ENCODE peak calls at places on chromosomes 12 and 14, in nine cellular contexts. One of them, this sample, is unnamed.

GRCh38 chr14:65704850-65705249 is 292.3 kb downstream of the FUT8 start:
- DNase-seq in stimulated activated CD4-positive, alpha-beta T cell treated with anti-CD3 and anti-CD28 coated beads, Interleukin-15, amount 100 ng/mL, for 1 hour: no peak
- DNase-seq in CD8-positive, alpha-beta memory T cell: no peak
- DNase-seq in kidney tubule cell: peak; percentile 4
- DNase-seq in AML-193: no peak
- DNase-seq in NCI-H524 treated with DMSO at 0.1 percent for 48 hours: no peak
- DNase-seq in choroid plexus epithelial cell: peak; percentile 47
- DNase-seq in tibial artery: no peak
- DNase-seq in astrocyte: peak; percentile 65
- DNase-seq in this sample: no peak

GRCh38 chr12:104215638-104216297 is at the start of gene TXNRD1:
- DNase-seq in stimulated activated CD4-positive, alpha-beta T cell treated with anti-CD3 and anti-CD28 coated beads, Interleukin-15, amount 100 ng/mL, for 1 hour: peak; percentile 81
- DNase-seq in CD8-positive, alpha-beta memory T cell: peak; percentile 79
- DNase-seq in kidney tubule cell: peak; percentile 89
- DNase-seq in AML-193: peak; percentile 54
- DNase-seq in NCI-H524 treated with DMSO at 0.1 percent for 48 hours: no peak
- DNase-seq in choroid plexus epithelial cell: peak; percentile 81
- DNase-seq in tibial artery: peak; percentile 90
- DNase-seq in astrocyte: peak; percentile 63
- DNase-seq in this sample: peak; percentile 83

GRCh38 chr14:105060751-105061427 is 4.3 kb downstream of the GPR132 start:
- DNase-seq in stimulated activated CD4-positive, alpha-beta T cell treated with anti-CD3 and anti-CD28 coated beads, Interleukin-15, amount 100 ng/mL, for 1 hour: no peak
- DNase-seq in CD8-positive, alpha-beta memory T cell: peak; percentile 62
- DNase-seq in kidney tubule cell: no peak
- DNase-seq in AML-193: peak; percentile 60
- DNase-seq in NCI-H524 treated with DMSO at 0.1 percent for 48 hours: no peak
- DNase-seq in choroid plexus epithelial cell: no peak
- DNase-seq in tibial artery: no peak
- DNase-seq in astrocyte: no peak
- DNase-seq in this sample: no peak

GRCh38 chr14:64800000-64800399 is 79.7 kb downstream of the SPTB start:
- DNase-seq in stimulated activated CD4-positive, alpha-beta T cell treated with anti-CD3 and anti-CD28 coated beads, Interleukin-15, amount 100 ng/mL, for 1 hour: no peak
- DNase-seq in CD8-positive, alpha-beta memory T cell: no peak
- DNase-seq in kidney tubule cell: peak; percentile 48
- DNase-seq in AML-193: peak; percentile 25
- DNase-seq in NCI-H524 treated with DMSO at 0.1 percent for 48 hours: no peak
- DNase-seq in choroid plexus epithelial cell: peak; percentile 54
- DNase-seq in tibial artery: no peak
- DNase-seq in astrocyte: no peak
- DNase-seq in this sample: no peak

GRCh38 chr14:55102141-55102547 is 26.9 kb upstream of the LGALS3 start:
- DNase-seq in stimulated activated CD4-positive, alpha-beta T cell treated with anti-CD3 and anti-CD28 coated beads, Interleukin-15, amount 100 ng/mL, for 1 hour: no peak
- DNase-seq in CD8-positive, alpha-beta memory T cell: peak; percentile 19
- DNase-seq in kidney tubule cell: peak; percentile 84
- DNase-seq in AML-193: no peak
- DNase-seq in NCI-H524 treated with DMSO at 0.1 percent for 48 hours: no peak
- DNase-seq in choroid plexus epithelial cell: peak; percentile 99
- DNase-seq in tibial artery: peak; percentile 93
- DNase-seq in astrocyte: peak; percentile 98
- DNase-seq in this sample: peak; percentile 52

GRCh38 chr14:93010543-93011541 is 87.9 kb downstream of the CHGA start:
- DNase-seq in stimulated activated CD4-positive, alpha-beta T cell treated with anti-CD3 and anti-CD28 coated beads, Interleukin-15, amount 100 ng/mL, for 1 hour: no peak
- DNase-seq in CD8-positive, alpha-beta memory T cell: no peak
- DNase-seq in kidney tubule cell: peak; percentile 52
- DNase-seq in AML-193: no peak
- DNase-seq in NCI-H524 treated with DMSO at 0.1 percent for 48 hours: peak; percentile 40
- DNase-seq in choroid plexus epithelial cell: no peak
- DNase-seq in tibial artery: no peak
- DNase-seq in astrocyte: no peak
- DNase-seq in this sample: no peak

GRCh38 chr14:41609704-41610183 is 3.1 kb downstream of the LRFN5 start:
- DNase-seq in stimulated activated CD4-positive, alpha-beta T cell treated with anti-CD3 and anti-CD28 coated beads, Interleukin-15, amount 100 ng/mL, for 1 hour: no peak
- DNase-seq in CD8-positive, alpha-beta memory T cell: no peak
- DNase-seq in kidney tubule cell: peak; percentile 20
- DNase-seq in AML-193: no peak
- DNase-seq in NCI-H524 treated with DMSO at 0.1 percent for 48 hours: peak; percentile 90
- DNase-seq in choroid plexus epithelial cell: peak; percentile 59
- DNase-seq in tibial artery: no peak
- DNase-seq in astrocyte: peak; percentile 18
- DNase-seq in this sample: peak; percentile 46

GRCh38 chr14:85471744-85472143 is 58.2 kb upstream of the FLRT2 start:
- DNase-seq in stimulated activated CD4-positive, alpha-beta T cell treated with anti-CD3 and anti-CD28 coated beads, Interleukin-15, amount 100 ng/mL, for 1 hour: no peak
- DNase-seq in CD8-positive, alpha-beta memory T cell: no peak
- DNase-seq in kidney tubule cell: peak; percentile 93
- DNase-seq in AML-193: no peak
- DNase-seq in NCI-H524 treated with DMSO at 0.1 percent for 48 hours: no peak
- DNase-seq in choroid plexus epithelial cell: peak; percentile 98
- DNase-seq in tibial artery: no peak
- DNase-seq in astrocyte: peak; percentile 98
- DNase-seq in this sample: no peak

GRCh38 chr14:20435454-20436362 is at the start of gene KLHL33:
- DNase-seq in stimulated activated CD4-positive, alpha-beta T cell treated with anti-CD3 and anti-CD28 coated beads, Interleukin-15, amount 100 ng/mL, for 1 hour: no peak
- DNase-seq in CD8-positive, alpha-beta memory T cell: no peak
- DNase-seq in kidney tubule cell: no peak
- DNase-seq in AML-193: no peak
- DNase-seq in NCI-H524 treated with DMSO at 0.1 percent for 48 hours: peak; percentile 14
- DNase-seq in choroid plexus epithelial cell: peak; percentile 17
- DNase-seq in tibial artery: no peak
- DNase-seq in astrocyte: no peak
- DNase-seq in this sample: no peak

GRCh38 chr14:72891666-72892102 is 2.2 kb downstream of the DPF3 start:
- DNase-seq in stimulated activated CD4-positive, alpha-beta T cell treated with anti-CD3 and anti-CD28 coated beads, Interleukin-15, amount 100 ng/mL, for 1 hour: no peak
- DNase-seq in CD8-positive, alpha-beta memory T cell: no peak
- DNase-seq in kidney tubule cell: no peak
- DNase-seq in AML-193: no peak
- DNase-seq in NCI-H524 treated with DMSO at 0.1 percent for 48 hours: peak; percentile 13
- DNase-seq in choroid plexus epithelial cell: no peak
- DNase-seq in tibial artery: no peak
- DNase-seq in astrocyte: no peak
- DNase-seq in this sample: peak; percentile 15

GRCh38 chr12:49518914-49519573 is 19.8 kb upstream of the KCNH3 start:
- DNase-seq in stimulated activated CD4-positive, alpha-beta T cell treated with anti-CD3 and anti-CD28 coated beads, Interleukin-15, amount 100 ng/mL, for 1 hour: no peak
- DNase-seq in CD8-positive, alpha-beta memory T cell: no peak
- DNase-seq in kidney tubule cell: peak; percentile 29
- DNase-seq in AML-193: no peak
- DNase-seq in NCI-H524 treated with DMSO at 0.1 percent for 48 hours: no peak
- DNase-seq in choroid plexus epithelial cell: peak; percentile 77
- DNase-seq in tibial artery: no peak
- DNase-seq in astrocyte: peak; percentile 57
- DNase-seq in this sample: no peak

GRCh38 chr12:65911321-65911720 is 87.0 kb downstream of the HMGA2 start:
- DNase-seq in stimulated activated CD4-positive, alpha-beta T cell treated with anti-CD3 and anti-CD28 coated beads, Interleukin-15, amount 100 ng/mL, for 1 hour: no peak
- DNase-seq in CD8-positive, alpha-beta memory T cell: no peak
- DNase-seq in kidney tubule cell: peak; percentile 78
- DNase-seq in AML-193: no peak
- DNase-seq in NCI-H524 treated with DMSO at 0.1 percent for 48 hours: peak; percentile 69
- DNase-seq in choroid plexus epithelial cell: peak; percentile 80
- DNase-seq in tibial artery: no peak
- DNase-seq in astrocyte: no peak
- DNase-seq in this sample: no peak

GRCh38 chr14:63770187-63770807 is 42.4 kb upstream of the SGPP1 start:
- DNase-seq in stimulated activated CD4-positive, alpha-beta T cell treated with anti-CD3 and anti-CD28 coated beads, Interleukin-15, amount 100 ng/mL, for 1 hour: no peak
- DNase-seq in CD8-positive, alpha-beta memory T cell: peak; percentile 54
- DNase-seq in kidney tubule cell: peak; percentile 54
- DNase-seq in AML-193: peak; percentile 34
- DNase-seq in NCI-H524 treated with DMSO at 0.1 percent for 48 hours: peak; percentile 13
- DNase-seq in choroid plexus epithelial cell: peak; percentile 81
- DNase-seq in tibial artery: no peak
- DNase-seq in astrocyte: peak; percentile 39
- DNase-seq in this sample: no peak